ENCODE peak calls at places on chromosomes 2 and 18, in six cellular contexts. F is Peyer's patch, W is H1, U is IMR-90, N is right lobe of liver, J is adrenal gland. X is an unnamed sample.

GRCh38 chr2:233439191-233439590 is 84.9 kb downstream of the DGKD start:
- DNase-seq in J (no peak), F (no peak), U (no peak), N (peak), W (no peak), X (no peak)

GRCh38 chr2:190948671-190949070 is 65.3 kb downstream of the STAT1 start:
- DNase-seq in U (peak), J (no peak), N (no peak), W (no peak), F (no peak), X (no peak)

GRCh38 chr2:186610785-186611184 is 20.9 kb downstream of the ITGAV start:
- DNase-seq in N (no peak), F (no peak), U (no peak), J (no peak), W (no peak), X (no peak)

GRCh38 chr2:72959554-72959953 is 42.2 kb downstream of the EMX1 start:
- DNase-seq in W (no peak), N (no peak), F (no peak), J (no peak), U (no peak), X (no peak)

GRCh38 chr2:226639550-226639949 is 160.1 kb downstream of the IRS1 start:
- DNase-seq in U (no peak), N (no peak), W (no peak), J (no peak), F (no peak), X (no peak)

GRCh38 chr2:99153921-99154604 is 679 bp downstream of the TSGA10 start:
- DNase-seq in N (no peak), U (peak), F (no peak), J (peak), W (no peak), X (no peak)

GRCh38 chr2:16508061-16508851 is 157.4 kb downstream of the CYRIA start:
- DNase-seq in F (peak), W (peak), U (no peak), J (peak), N (peak), X (no peak)

GRCh38 chr2:235866373-235866772 is 301.8 kb downstream of the GBX2 start:
- DNase-seq in U (peak), F (no peak), W (no peak), N (no peak), J (no peak), X (no peak)

GRCh38 chr2:174312581-174313234 is 22.0 kb upstream of the SP9 start:
- DNase-seq in F (no peak), N (no peak), J (no peak), W (no peak), U (no peak), X (no peak)

GRCh38 chr2:240586198-240586918 is at the start of gene CAPN10:
- DNase-seq in W (peak), U (peak), J (peak), N (peak), F (peak), X (peak)

GRCh38 chr18:37689841-37690240 is 124.2 kb upstream of the CELF4 start:
- DNase-seq in J (no peak), W (no peak), F (no peak), U (no peak), N (no peak), X (no peak)

GRCh38 chr2:149894760-149895159 is 307.2 kb upstream of the MMADHC start:
- DNase-seq in F (no peak), U (peak), W (no peak), N (no peak), J (peak), X (no peak)

GRCh38 chr2:22855761-22856184 is 529.2 kb upstream of the KLHL29 start:
- DNase-seq in J (no peak), W (no peak), N (no peak), U (no peak), F (no peak), X (no peak)

GRCh38 chr18:39531659-39532058 is 1966.1 kb upstream of the CELF4 start:
- DNase-seq in J (no peak), N (no peak), W (no peak), U (no peak), F (no peak), X (no peak)

GRCh38 chr2:119520696-119521436 is 3.4 kb downstream of the SCTR start:
- DNase-seq in F (no peak), N (no peak), U (no peak), W (no peak), J (no peak), X (no peak)

GRCh38 chr2:196473617-196474016 is 165.9 kb upstream of the CCDC150 start:
- DNase-seq in W (no peak), N (no peak), F (no peak), J (no peak), U (no peak), X (no peak)

GRCh38 chr2:122179492-122180070 is 424.1 kb downstream of the TSN start:
- DNase-seq in U (no peak), F (no peak), N (no peak), J (no peak), W (no peak), X (no peak)

GRCh38 chr2:1373794-1374193 is 39.5 kb upstream of the TPO start:
- DNase-seq in F (no peak), W (no peak), J (no peak), U (no peak), N (no peak), X (no peak)

GRCh38 chr18:61993831-61994230 is 101.0 kb upstream of the RNF152 start:
- DNase-seq in W (no peak), N (no peak), J (no peak), F (no peak), U (no peak), X (no peak)

GRCh38 chr2:118153433-118153832 is 65.2 kb downstream of the INSIG2 start:
- DNase-seq in W (no peak), N (no peak), F (no peak), J (no peak), U (no peak), X (no peak)

GRCh38 chr2:161332568-161332967 is 24.3 kb downstream of the PSMD14 start:
- DNase-seq in F (no peak), J (no peak), N (no peak), U (no peak), W (no peak), X (no peak)

GRCh38 chr2:220930542-220931076 is 641.5 kb downstream of the EPHA4 start:
- DNase-seq in U (peak), W (no peak), J (no peak), F (no peak), N (no peak), X (no peak)

GRCh38 chr2:165120740-165121467 is 82.9 kb downstream of the SCN3A start:
- DNase-seq in W (no peak), F (no peak), U (no peak), N (no peak), J (no peak), X (no peak)

GRCh38 chr18:69808399-69808798 is 139.3 kb downstream of the CD226 start:
- DNase-seq in N (no peak), F (no peak), J (no peak), W (no peak), U (no peak), X (no peak)

GRCh38 chr2:8251291-8251690 is 430.6 kb upstream of the ID2 start:
- DNase-seq in U (no peak), F (no peak), J (no peak), W (no peak), N (no peak), X (no peak)

GRCh38 chr2:133197156-133197555 is 371.1 kb downstream of the NCKAP5 start:
- DNase-seq in W (no peak), N (no peak), U (no peak), J (no peak), F (no peak), X (no peak)

GRCh38 chr2:4884117-4884571 is 808.0 kb upstream of the SOX11 start:
- DNase-seq in N (no peak), W (no peak), U (no peak), F (no peak), J (no peak), X (no peak)
- TF ChIP-seq POLR2A in N (no peak), W (no peak), U (no peak), F (no peak), J (no peak), X (no peak)

GRCh38 chr18:49645836-49646235 is 84.0 kb downstream of the LIPG start:
- DNase-seq in W (no peak), N (no peak), J (peak), F (peak), U (peak), X (peak)
- H3K27ac ChIP-seq in W (no peak), N (no peak), J (no peak), F (peak), U (no peak), X (no peak)

GRCh38 chr2:225108805-225109204 is 66.5 kb upstream of the DOCK10 start:
- DNase-seq in F (no peak), W (no peak), J (no peak), N (no peak), U (no peak), X (no peak)
- TF ChIP-seq CTCF in F (no peak), W (no peak), J (no peak), N (no peak), U (no peak), X (no peak)

GRCh38 chr2:86284987-86285386 is 52.4 kb downstream of the REEP1 start:
- DNase-seq in F (no peak), W (no peak), J (no peak), U (no peak), N (no peak), X (no peak)
- TF ChIP-seq POLR2A in F (no peak), W (no peak), J (no peak), U (no peak), N (no peak), X (no peak)

GRCh38 chr2:127632592-127633489 is 13.1 kb upstream of the GPR17 start:
- DNase-seq in N (no peak), F (peak), J (no peak), W (no peak), U (no peak), X (no peak)

GRCh38 chr2:127630409-127631183 is 15.4 kb upstream of the GPR17 start:
- DNase-seq in F (no peak), N (no peak), U (no peak), J (no peak), W (no peak), X (no peak)

GRCh38 chr2:127631997-127632581 is 13.9 kb upstream of the GPR17 start:
- DNase-seq in U (no peak), N (no peak), W (no peak), J (no peak), F (no peak), X (no peak)

GRCh38 chr2:127629637-127630036 is 16.3 kb upstream of the GPR17 start:
- DNase-seq in J (no peak), W (no peak), N (no peak), F (no peak), U (no peak), X (no peak)

DNA sequence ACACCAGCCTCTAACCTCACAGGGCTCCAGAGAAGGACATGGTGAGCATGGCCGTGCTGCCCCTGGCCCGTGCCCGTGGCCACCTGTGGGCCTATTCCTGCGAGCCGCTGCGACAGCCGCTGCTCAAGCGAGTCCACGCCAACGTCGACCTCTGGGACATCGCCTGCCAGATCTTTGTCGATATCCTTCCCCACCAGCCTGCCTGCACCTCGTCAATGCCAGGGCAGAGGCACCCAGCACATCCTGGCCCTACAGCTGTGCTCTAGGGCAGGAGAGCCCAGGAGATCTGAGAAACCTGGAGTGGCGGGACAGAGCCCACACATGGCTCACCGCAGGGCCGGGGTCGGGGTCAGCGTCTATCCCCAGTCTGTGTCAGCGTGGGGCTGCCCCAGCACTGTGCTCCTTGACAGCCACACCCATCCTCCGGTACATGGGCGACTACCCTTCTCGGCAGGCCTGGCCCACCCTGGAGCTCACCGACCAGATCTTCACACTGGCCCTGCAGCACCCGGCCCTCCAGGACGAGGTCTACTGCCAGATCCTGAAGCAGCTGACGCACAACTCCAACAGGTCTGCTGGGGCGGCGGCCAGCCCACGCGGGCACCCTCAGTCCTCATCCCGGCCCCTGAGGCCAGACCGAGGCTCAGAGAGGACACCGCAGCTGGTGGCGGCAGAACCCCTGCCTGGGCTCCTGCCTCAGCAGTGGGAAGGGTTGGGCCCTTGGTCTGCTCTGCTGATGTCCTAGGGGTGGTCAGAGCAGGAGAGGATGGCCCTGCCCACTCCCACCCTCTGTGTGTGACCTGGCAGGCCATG is 14.6 kb upstream of the GPR17 start:
- DNase-seq in W (no peak), J (no peak), N (no peak), F (no peak), U (no peak), X (no peak)
- H3K27ac ChIP-seq in W (no peak), J (no peak), N (no peak), F (no peak), U (no peak), X (no peak)